ENCODE peak calls at places on chromosome 13, in eight cellular contexts. P, I, S, Q, B, X, T and W are unnamed samples.
A peak's percentile ranks its signal among the peaks of the same experiment; 100 is the strongest.

GRCh38 chr13:35704331-35704730 is 227.8 kb upstream of the MAB21L1 start:
- DNase-seq in B (no peak), I (no peak), P (no peak), T (no peak), S (no peak), Q (no peak), X (no peak), W (no peak)

GRCh38 chr13:34044041-34044440 is 226.1 kb downstream of the RFC3 start:
- DNase-seq in B (no peak), X (peak; percentile 75), T (no peak), Q (no peak), P (no peak), I (no peak), S (no peak), W (no peak)

GRCh38 chr13:110273254-110273653 is 33.7 kb downstream of the COL4A1 start:
- DNase-seq in B (no peak), P (no peak), Q (no peak), I (no peak), T (no peak), X (no peak), S (no peak), W (no peak)

GRCh38 chr13:31670831-31671617 is 68.3 kb upstream of the RXFP2 start:
- DNase-seq in P (peak; percentile 47), X (no peak), I (no peak), B (no peak), S (no peak), Q (no peak), T (no peak), W (no peak)

GRCh38 chr13:103772576-103772975 is 706.4 kb upstream of the SLC10A2 start:
- DNase-seq in X (no peak), I (no peak), S (no peak), Q (peak; percentile 44), T (no peak), P (no peak), B (no peak), W (no peak)

GRCh38 chr13:76667551-76667950 is 218.7 kb downstream of the KCTD12 start:
- DNase-seq in S (no peak), I (no peak), Q (no peak), P (peak; percentile 4), B (no peak), X (peak; percentile 19), T (no peak), W (no peak)

GRCh38 chr13:23432589-23432988 is 913 bp downstream of the SACS start:
- DNase-seq in T (no peak), S (no peak), I (no peak), P (no peak), Q (no peak), B (no peak), X (no peak), W (no peak)

GRCh38 chr13:99864627-99864990 is 107.0 kb downstream of the ZIC5 start:
- DNase-seq in Q (no peak), T (no peak), X (no peak), S (no peak), B (no peak), P (no peak), I (no peak), W (no peak)

GRCh38 chr13:51781246-51782022 is 22.5 kb downstream of the DHRS12 start:
- DNase-seq in B (peak; percentile 61), P (peak; percentile 63), Q (no peak), I (no peak), S (no peak), T (no peak), X (no peak), W (peak; percentile 32)

GRCh38 chr13:113562866-113563265 is 21.7 kb upstream of the TFDP1 start:
- DNase-seq in B (peak; percentile 4), T (no peak), Q (no peak), S (no peak), X (no peak), I (no peak), P (no peak), W (no peak)

GRCh38 chr13:85772379-85772778 is 26.8 kb downstream of the SLITRK6 start:
- DNase-seq in P (no peak), Q (no peak), S (no peak), X (peak; percentile 33), T (no peak), B (no peak), I (no peak), W (no peak)

GRCh38 chr13:77168232-77168631 is 141.3 kb upstream of the FBXL3 start:
- DNase-seq in P (no peak), B (no peak), S (no peak), Q (no peak), T (no peak), I (no peak), X (no peak), W (no peak)

GRCh38 chr13:101065314-101065713 is 351.0 kb downstream of the NALCN start:
- DNase-seq in S (no peak), P (no peak), X (peak; percentile 70), B (no peak), T (no peak), I (no peak), Q (no peak), W (no peak)

GRCh38 chr13:59178344-59178743 is 985.4 kb downstream of the DIAPH3 start:
- DNase-seq in Q (no peak), P (no peak), T (no peak), X (no peak), S (no peak), I (no peak), B (no peak), W (no peak)

GRCh38 chr13:111247552-111247951 is 72.9 kb upstream of the TEX29 start:
- DNase-seq in S (peak; percentile 81), Q (no peak), X (no peak), T (no peak), P (no peak), I (no peak), B (peak; percentile 75), W (no peak)

GRCh38 chr13:83773961-83774360 is 108.3 kb downstream of the SLITRK1 start:
- DNase-seq in Q (no peak), I (no peak), P (no peak), S (no peak), T (no peak), X (no peak), B (no peak), W (no peak)

GRCh38 chr13:20360041-20360491 is 127.9 kb upstream of the GJB6 start:
- DNase-seq in B (no peak), S (no peak), T (no peak), Q (no peak), X (peak; percentile 82), I (no peak), P (no peak), W (no peak)

GRCh38 chr13:33004454-33004853 is 11.8 kb upstream of the KL start:
- DNase-seq in T (peak; percentile 64), I (no peak), B (no peak), P (no peak), Q (no peak), S (no peak), X (no peak), W (peak; percentile 67)

GRCh38 chr13:110546933-110547332 is 14.6 kb downstream of the RAB20 start:
- DNase-seq in T (peak; percentile 87), X (peak; percentile 94), P (no peak), Q (no peak), B (peak; percentile 95), S (peak; percentile 69), I (no peak), W (peak; percentile 82)

GRCh38 chr13:64441740-64442139 is 2788.4 kb downstream of the PCDH9 start:
- DNase-seq in I (no peak), B (no peak), T (no peak), X (no peak), S (no peak), Q (no peak), P (no peak), W (no peak)

DNA sequence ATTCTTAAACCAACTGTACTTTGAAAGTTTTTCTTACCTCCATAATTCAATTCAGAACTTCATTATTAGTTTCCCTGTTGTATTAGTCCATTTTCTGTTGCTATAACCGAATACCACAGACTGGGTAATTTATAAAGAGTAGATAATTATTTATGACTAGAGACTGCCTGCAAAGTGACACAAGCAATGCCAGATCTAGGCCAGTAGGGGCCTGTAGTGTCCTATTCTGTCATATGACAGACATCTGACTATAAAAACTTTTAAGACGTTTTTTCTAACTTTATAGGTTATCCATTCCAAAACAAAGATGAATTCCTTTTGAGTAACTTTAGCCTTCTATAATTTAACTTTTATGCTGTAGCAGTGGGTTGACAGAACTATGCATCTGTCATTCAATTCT is 2783.8 kb downstream of the PCDH9 start:
- DNase-seq in S (no peak), I (no peak), P (peak; percentile 7), X (no peak), Q (no peak), B (no peak), T (no peak), W (no peak)
- TF ChIP-seq CTCF in S (no peak), I (no peak), P (peak; percentile 44), X (peak; percentile 27), Q (no peak), B (no peak), T (no peak), W (no peak)

GRCh38 chr13:78443839-78444238 is 159.5 kb downstream of the POU4F1 start:
- DNase-seq in S (no peak), T (no peak), X (no peak), B (no peak), Q (no peak), I (no peak), P (no peak), W (no peak)
- H3K36me3 ChIP-seq in S (no peaks in the 10 kb centered on the region), T (no peaks in the 10 kb centered on the region), X (no peaks in the 10 kb centered on the region), B (no peaks in the 10 kb centered on the region), Q (no peaks in the 10 kb centered on the region), I (no peaks in the 10 kb centered on the region), P (no peaks in the 10 kb centered on the region), W (no peaks in the 10 kb centered on the region)

GRCh38 chr13:27289016-27289665 is 18.5 kb downstream of the RASL11A start:
- DNase-seq in T (no peak), I (no peak), S (no peak), B (no peak), X (peak; percentile 61), P (no peak), Q (no peak), W (no peak)
- H3K27ac ChIP-seq in T (no peak overlapping the region), I (no peak overlapping the region), S (no peak overlapping the region), B (no peak overlapping the region), X (no peak overlapping the region), P (no peak overlapping the region), Q (no peak overlapping the region), W (no peak overlapping the region)

GRCh38 chr13:108895220-108895704 is 265.9 kb downstream of the MYO16 start:
- DNase-seq in T (no peak), P (peak; percentile 38), B (no peak), S (no peak), X (peak; percentile 18), Q (no peak), I (no peak), W (no peak)
- TF ChIP-seq CTCF in T (peak; percentile 48), P (peak; percentile 68), B (no peak), S (no peak), X (peak; percentile 60), Q (peak; percentile 24), I (peak; percentile 49), W (peak; percentile 57)